ENCODE peak calls at places on chromosomes 1 and 21, in four cellular contexts. B is fibroblast of lung, O is right cardiac atrium, L is Panc1. S is an unnamed sample.

GRCh38 chr1:29315262-29315661 is 78.9 kb downstream of the PTPRU start:
- DNase-seq in B (no peak), O (no peak), L (no peak), S (no peak)

GRCh38 chr1:64692911-64693310 is 52.0 kb upstream of the RAVER2 start:
- DNase-seq in B (no peak), O (no peak), L (no peak), S (no peak)

GRCh38 chr1:156221986-156222692 is 9.3 kb downstream of the PMF1 start:
- DNase-seq in B (no peak), O (no peak), L (no peak), S (no peak)

GRCh38 chr1:44035726-44036408 is 4.6 kb upstream of the SLC6A9 start:
- DNase-seq in B (peak), O (peak), L (no peak), S (peak)

GRCh38 chr1:39098569-39099250 is 72.6 kb downstream of the NDUFS5 start:
- DNase-seq in B (peak), O (peak), L (no peak), S (peak)

GRCh38 chr1:25610822-25611630 is 5.6 kb upstream of the MAN1C1 start:
- DNase-seq in B (no peak), O (no peak), L (no peak), S (no peak)

GRCh38 chr1:12335815-12336214 is 106.0 kb downstream of the VPS13D start:
- DNase-seq in B (no peak), O (no peak), L (no peak), S (no peak)

GRCh38 chr1:30735668-30736498 is 12.5 kb upstream of the MATN1 start:
- DNase-seq in B (no peak), O (no peak), L (no peak), S (no peak)

GRCh38 chr1:174660476-174660875 is 212.7 kb downstream of the GPR52 start:
- DNase-seq in B (no peak), O (no peak), L (no peak), S (no peak)

GRCh38 chr1:156282143-156282478 is 514 bp downstream of the SMG5 start:
- DNase-seq in B (no peak), O (no peak), L (no peak), S (no peak)

DNA sequence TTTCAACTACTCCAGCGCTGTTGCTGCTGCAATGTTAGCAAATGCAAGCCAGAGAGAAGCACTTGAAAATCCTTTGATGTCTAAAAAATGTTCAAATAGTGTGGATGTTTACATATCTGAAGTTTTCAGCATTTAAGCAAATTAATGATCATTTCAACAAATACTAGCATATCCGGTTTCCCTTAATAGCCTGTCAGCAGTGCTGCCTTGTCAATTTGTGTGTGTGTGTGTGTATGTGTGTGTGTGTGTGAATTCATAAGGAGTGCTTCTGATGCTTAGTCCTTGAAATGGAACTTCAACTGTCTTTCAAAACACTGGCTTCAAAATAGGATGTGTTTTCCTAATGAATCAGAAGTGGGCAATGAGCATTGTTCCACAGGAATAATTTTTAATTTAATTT is 48.1 kb upstream of the WNT2B start:
- DNase-seq in B (peak), O (no peak), L (no peak), S (no peak)
- H3K27ac ChIP-seq in B (no peak), O (no peak), L (no peak), S (no peak)

DNA sequence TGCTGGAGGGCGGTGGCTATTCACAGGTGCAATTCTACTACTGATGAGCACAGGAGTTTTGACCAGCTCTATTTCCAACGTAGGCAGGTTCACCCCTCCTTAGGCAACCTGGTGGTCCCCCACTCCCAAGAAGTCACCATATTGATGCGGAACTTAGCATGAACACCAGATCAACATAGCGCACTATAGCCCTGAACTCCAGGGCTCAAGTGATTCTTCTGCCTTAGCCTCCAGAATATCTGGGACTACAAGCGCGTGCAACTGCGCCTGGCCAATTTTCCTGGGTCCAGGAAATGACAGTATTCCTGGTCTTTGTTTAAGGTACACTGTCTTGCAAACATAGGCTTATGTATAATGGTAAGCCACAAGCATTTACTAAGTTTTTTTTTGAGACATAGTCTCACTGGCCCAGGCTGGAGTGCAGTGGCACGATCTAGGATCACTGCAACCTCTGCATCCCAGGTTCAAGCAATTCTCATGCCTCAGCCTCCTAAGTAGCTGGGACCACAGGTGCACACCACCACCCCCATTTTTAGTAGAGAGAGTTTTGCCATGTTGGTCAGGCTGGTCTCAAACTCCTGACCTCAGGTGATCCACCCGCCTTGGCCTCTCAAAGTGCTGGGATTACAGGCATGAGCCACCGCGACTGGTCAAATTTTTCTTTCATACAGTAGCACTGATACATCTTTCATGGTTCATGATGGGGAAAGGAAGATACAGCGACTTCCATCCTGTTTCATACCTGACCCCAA is 12.6 kb downstream of the MCL1 start:
- DNase-seq in B (no peak), O (no peak), L (no peak), S (peak)
- H3K27ac ChIP-seq in B (peak), O (peak), L (peak), S (peak)

GRCh38 chr1:214028569-214028968 is 40.8 kb downstream of the PROX1 start:
- DNase-seq in B (peak), O (no peak), L (no peak), S (no peak)
- H3K27ac ChIP-seq in B (no peak), O (peak), L (no peak), S (no peak)

GRCh38 chr21:31873275-31873695 is 465 bp downstream of the HUNK start:
- DNase-seq in B (no peak), O (peak), L (no peak), S (no peak)

GRCh38 chr21:31873696-31874599 is 1.1 kb downstream of the HUNK start:
- DNase-seq in B (peak), O (peak), L (no peak), S (no peak)

GRCh38 chr21:31872452-31873274 is at the start of gene HUNK:
- DNase-seq in B (peak), O (peak), L (no peak), S (peak)

GRCh38 chr21:31870472-31870871 is 2.3 kb upstream of the HUNK start:
- DNase-seq in B (no peak), O (no peak), L (no peak), S (peak)

GRCh38 chr21:31872072-31872451 is 758 bp upstream of the HUNK start:
- DNase-seq in B (no peak), O (no peak), L (no peak), S (no peak)
- H3K27ac ChIP-seq in B (no peak), O (no peak), L (no peak), S (no peak)

GRCh38 chr21:34885636-34886553 is 163.2 kb downstream of the RUNX1 start:
- DNase-seq in B (no peak), O (no peak), L (no peak), S (no peak)
- H3K27ac ChIP-seq in B (peak), O (no peak), L (peak), S (peak)

GRCh38 chr1:164748253-164748899 is 189.4 kb downstream of the PBX1 start:
- DNase-seq in B (peak), O (peak), L (no peak), S (no peak)
- H3K27ac ChIP-seq in B (peak), O (peak), L (no peak), S (peak)

GRCh38 chr1:19160831-19161230 is 49.2 kb downstream of the UBR4 start:
- DNase-seq in B (no peak), O (no peak), L (no peak), S (no peak)

GRCh38 chr1:19166066-19166465 is 44.0 kb downstream of the UBR4 start:
- DNase-seq in B (no peak), O (no peak), L (no peak), S (no peak)

GRCh38 chr1:19164274-19165015 is 45.6 kb downstream of the UBR4 start:
- DNase-seq in B (no peak), O (no peak), L (no peak), S (no peak)

GRCh38 chr1:19165501-19165900 is 44.6 kb downstream of the UBR4 start:
- DNase-seq in B (peak), O (no peak), L (no peak), S (no peak)

GRCh38 chr1:19163261-19163660 is 46.8 kb downstream of the UBR4 start:
- DNase-seq in B (peak), O (peak), L (no peak), S (no peak)
- H3K27ac ChIP-seq in B (no peak), O (no peak), L (no peak), S (peak)

GRCh38 chr1:222058249-222058648 is 316.4 kb upstream of the DUSP10 start:
- DNase-seq in B (no peak), O (no peak), L (no peak), S (no peak)
- H3K27ac ChIP-seq in B (no peak), O (no peak), L (no peak), S (no peak)

GRCh38 chr1:16968372-16968771 is 12.0 kb downstream of the MFAP2 start:
- DNase-seq in B (no peak), O (no peak), L (no peak), S (no peak)
- H3K27ac ChIP-seq in B (no peak), O (no peak), L (no peak), S (no peak)